ENCODE peak calls at places on chromosomes 11 and 22, in eight cellular contexts. U is stimulated activated effector memory CD8-positive, alpha-beta T cell treated with anti-CD3 and anti-CD28 coated beads, Interleukin-12 subunit alpha, Interleukin-12 subunit beta, amount 100 ng/mL, for 72 hours; S is NCI-H1092; W is naive thymus-derived CD4-positive, alpha-beta T cell; E is fibroblast of pulmonary artery; M is putamen; C is IMR-90; R is stimulated activated CD8-positive, alpha-beta memory T cell treated with anti-CD3 and anti-CD28 coated beads, Interleukin-15, amount 100 ng/mL, for 4 hours. P is an unnamed sample.

GRCh38 chr11:47051217-47051616 is 114.7 kb downstream of the CSTPP1 start:
- DNase-seq in M (no peak), W (no peak), U (no peak), E (peak; percentile 68), S (no peak), R (no peak), C (peak; percentile 51), P (no peak)

GRCh38 chr11:86743223-86744118 is 56.9 kb upstream of the PRSS23 start:
- DNase-seq in S (no peak), R (no peak), C (peak; percentile 99), E (peak; percentile 94), W (no peak), M (peak; percentile 63), U (peak; percentile 21), P (no peak)

GRCh38 chr22:37416806-37417205 is 10.5 kb downstream of the ELFN2 start:
- DNase-seq in E (no peak), M (no peak), U (no peak), C (no peak), W (no peak), R (no peak), S (no peak), P (no peak)

GRCh38 chr22:37499006-37499707 is 13.0 kb upstream of the MFNG start:
- DNase-seq in M (no peak), U (no peak), R (no peak), S (no peak), C (no peak), W (no peak), E (no peak), P (no peak)

GRCh38 chr11:116499396-116500001 is 273.3 kb downstream of the BUD13 start:
- DNase-seq in W (no peak), S (peak; percentile 93), E (peak; percentile 41), M (no peak), C (peak; percentile 22), U (peak; percentile 31), R (no peak), P (no peak)

GRCh38 chr22:25099202-25099601 is 100.5 kb upstream of the CRYBB3 start:
- DNase-seq in R (no peak), S (no peak), U (no peak), C (no peak), M (no peak), W (no peak), E (no peak), P (no peak)

GRCh38 chr11:96008161-96008560 is 84.3 kb upstream of the MTMR2 start:
- DNase-seq in E (no peak), U (no peak), W (no peak), R (no peak), S (no peak), M (no peak), C (peak; percentile 95), P (no peak)

GRCh38 chr22:41092847-41093371 is 517 bp downstream of the EP300 start:
- DNase-seq in U (no peak), M (peak; percentile 32), S (peak; percentile 23), R (no peak), W (peak; percentile 25), E (peak; percentile 41), C (peak; percentile 20), P (no peak)

GRCh38 chr22:22168190-22168940 is 76.2 kb upstream of the VPREB1 start:
- DNase-seq in W (peak; percentile 51), R (no peak), S (peak; percentile 10), C (peak; percentile 61), M (no peak), E (peak; percentile 66), U (no peak), P (no peak)

GRCh38 chr11:114197799-114198500 is 98.2 kb upstream of the NNMT start:
- DNase-seq in E (peak; percentile 99), R (no peak), W (no peak), M (peak; percentile 34), S (peak; percentile 37), C (peak; percentile 71), U (no peak), P (no peak)

GRCh38 chr11:70799386-70799785 is 401.1 kb downstream of the CTTN start:
- DNase-seq in M (no peak), E (no peak), W (no peak), R (no peak), S (no peak), U (no peak), C (peak; percentile 63), P (no peak)

GRCh38 chr11:35246725-35247124 is 107.8 kb downstream of the CD44 start:
- DNase-seq in R (no peak), E (peak; percentile 64), W (no peak), U (no peak), M (no peak), S (no peak), C (peak; percentile 62), P (no peak)

GRCh38 chr11:111878385-111878765 is 590 bp downstream of the FDXACB1 start:
- DNase-seq in S (peak; percentile 39), E (peak; percentile 42), C (peak; percentile 5), U (no peak), M (no peak), W (no peak), R (no peak), P (no peak)

GRCh38 chr11:9489366-9489765 is 28.6 kb downstream of the ZNF143 start:
- DNase-seq in U (no peak), W (no peak), E (peak; percentile 63), S (no peak), M (no peak), R (no peak), C (peak; percentile 72), P (no peak)

GRCh38 chr22:50626856-50627451 is 998 bp downstream of the ARSA start:
- DNase-seq in E (no peak), M (no peak), R (no peak), U (no peak), S (no peak), W (no peak), C (no peak), P (no peak)

GRCh38 chr22:31625661-31626426 is 36.2 kb downstream of the PISD start:
- DNase-seq in U (no peak), W (no peak), C (peak; percentile 19), R (no peak), E (peak; percentile 58), M (no peak), S (no peak), P (no peak)

GRCh38 chr11:110527146-110527545 is 97.4 kb downstream of the FDX1 start:
- DNase-seq in M (no peak), S (no peak), W (no peak), R (no peak), U (no peak), C (peak; percentile 34), E (no peak), P (no peak)

GRCh38 chr11:80937831-80938230 is 1497.0 kb upstream of the TENM4 start:
- DNase-seq in U (no peak), E (peak; percentile 5), C (no peak), M (peak; percentile 9), R (no peak), W (no peak), S (no peak), P (no peak)